ENCODE peak calls at places on chromosomes 3 and 15, in ten cellular contexts. One of them, this sample, is unnamed.

GRCh38 chr3:171801738-171802600 is 8.3 kb downstream of the PLD1 start:
- DNase-seq in endothelial cell: no peak
- DNase-seq in omental fat pad: no peak
- DNase-seq in Calu3: no peak
- DNase-seq in stomach: no peak
- DNase-seq in IMR-90: peak
- DNase-seq in nephron progenitor cell: no peak
- DNase-seq in heart right ventricle: no peak
- DNase-seq in HFFc6: peak
- DNase-seq in cardiac fibroblast: peak
- DNase-seq in this sample: no peak

GRCh38 chr15:80695099-80695910 is at the start of gene ABHD17C:
- DNase-seq in endothelial cell: peak
- DNase-seq in omental fat pad: no peak
- DNase-seq in Calu3: peak
- DNase-seq in stomach: peak
- DNase-seq in IMR-90: peak
- DNase-seq in nephron progenitor cell: peak
- DNase-seq in heart right ventricle: peak
- DNase-seq in HFFc6: peak
- DNase-seq in cardiac fibroblast: peak
- DNase-seq in this sample: peak

GRCh38 chr3:141241248-141242034 is 9.8 kb downstream of the PXYLP1 start:
- DNase-seq in endothelial cell: no peak
- DNase-seq in omental fat pad: no peak
- DNase-seq in Calu3: no peak
- DNase-seq in stomach: no peak
- DNase-seq in IMR-90: no peak
- DNase-seq in nephron progenitor cell: no peak
- DNase-seq in heart right ventricle: peak
- DNase-seq in HFFc6: no peak
- DNase-seq in cardiac fibroblast: no peak
- DNase-seq in this sample: no peak

GRCh38 chr15:49889525-49889924 is 229.5 kb downstream of the ATP8B4 start:
- DNase-seq in endothelial cell: no peak
- DNase-seq in omental fat pad: no peak
- DNase-seq in Calu3: no peak
- DNase-seq in stomach: no peak
- DNase-seq in IMR-90: no peak
- DNase-seq in nephron progenitor cell: no peak
- DNase-seq in heart right ventricle: no peak
- DNase-seq in HFFc6: no peak
- DNase-seq in cardiac fibroblast: no peak
- DNase-seq in this sample: no peak

GRCh38 chr15:39896101-39896500 is 24.0 kb downstream of the GPR176 start:
- DNase-seq in endothelial cell: no peak
- DNase-seq in omental fat pad: no peak
- DNase-seq in Calu3: no peak
- DNase-seq in stomach: no peak
- DNase-seq in IMR-90: no peak
- DNase-seq in nephron progenitor cell: no peak
- DNase-seq in heart right ventricle: no peak
- DNase-seq in HFFc6: no peak
- DNase-seq in cardiac fibroblast: peak
- DNase-seq in this sample: no peak

GRCh38 chr3:72217570-72217969 is 432.6 kb upstream of the PROK2 start:
- DNase-seq in endothelial cell: no peak
- DNase-seq in omental fat pad: no peak
- DNase-seq in Calu3: no peak
- DNase-seq in stomach: no peak
- DNase-seq in IMR-90: no peak
- DNase-seq in nephron progenitor cell: no peak
- DNase-seq in heart right ventricle: no peak
- DNase-seq in HFFc6: no peak
- DNase-seq in cardiac fibroblast: no peak
- DNase-seq in this sample: no peak

GRCh38 chr3:177195941-177196472 is 1.3 kb downstream of the TBL1XR1 start:
- DNase-seq in endothelial cell: no peak
- DNase-seq in omental fat pad: no peak
- DNase-seq in Calu3: no peak
- DNase-seq in stomach: no peak
- DNase-seq in IMR-90: no peak
- DNase-seq in nephron progenitor cell: no peak
- DNase-seq in heart right ventricle: peak
- DNase-seq in HFFc6: no peak
- DNase-seq in cardiac fibroblast: peak
- DNase-seq in this sample: no peak

GRCh38 chr3:152909180-152909883 is 74.4 kb downstream of the P2RY1 start:
- DNase-seq in endothelial cell: no peak
- DNase-seq in omental fat pad: no peak
- DNase-seq in Calu3: no peak
- DNase-seq in stomach: no peak
- DNase-seq in IMR-90: peak
- DNase-seq in nephron progenitor cell: no peak
- DNase-seq in heart right ventricle: peak
- DNase-seq in HFFc6: no peak
- DNase-seq in cardiac fibroblast: peak
- DNase-seq in this sample: no peak

GRCh38 chr3:158859362-158859761 is 57.5 kb downstream of the MFSD1 start:
- DNase-seq in endothelial cell: no peak
- DNase-seq in omental fat pad: no peak
- DNase-seq in Calu3: no peak
- DNase-seq in stomach: no peak
- DNase-seq in IMR-90: no peak
- DNase-seq in nephron progenitor cell: no peak
- DNase-seq in heart right ventricle: no peak
- DNase-seq in HFFc6: no peak
- DNase-seq in cardiac fibroblast: no peak
- DNase-seq in this sample: no peak

GRCh38 chr3:102400766-102401165 is 34.0 kb upstream of the ZPLD1 start:
- DNase-seq in endothelial cell: no peak
- DNase-seq in omental fat pad: no peak
- DNase-seq in Calu3: no peak
- DNase-seq in stomach: no peak
- DNase-seq in IMR-90: peak
- DNase-seq in nephron progenitor cell: no peak
- DNase-seq in heart right ventricle: no peak
- DNase-seq in HFFc6: peak
- DNase-seq in cardiac fibroblast: peak
- DNase-seq in this sample: no peak

GRCh38 chr3:114293846-114294245 is at the start of gene TIGIT:
- DNase-seq in endothelial cell: no peak
- DNase-seq in omental fat pad: no peak
- DNase-seq in Calu3: no peak
- DNase-seq in stomach: no peak
- DNase-seq in IMR-90: no peak
- DNase-seq in nephron progenitor cell: no peak
- DNase-seq in heart right ventricle: no peak
- DNase-seq in HFFc6: no peak
- DNase-seq in cardiac fibroblast: no peak
- DNase-seq in this sample: no peak

GRCh38 chr3:114299925-114300624 is 6.2 kb downstream of the TIGIT start:
- DNase-seq in endothelial cell: no peak
- DNase-seq in omental fat pad: no peak
- DNase-seq in Calu3: no peak
- DNase-seq in stomach: no peak
- DNase-seq in IMR-90: no peak
- DNase-seq in nephron progenitor cell: no peak
- DNase-seq in heart right ventricle: no peak
- DNase-seq in HFFc6: no peak
- DNase-seq in cardiac fibroblast: no peak
- DNase-seq in this sample: no peak

GRCh38 chr3:114294940-114295480 is 1.2 kb downstream of the TIGIT start:
- DNase-seq in endothelial cell: no peak
- DNase-seq in omental fat pad: no peak
- DNase-seq in Calu3: no peak
- DNase-seq in stomach: no peak
- DNase-seq in IMR-90: no peak
- DNase-seq in nephron progenitor cell: no peak
- DNase-seq in heart right ventricle: no peak
- DNase-seq in HFFc6: no peak
- DNase-seq in cardiac fibroblast: no peak
- DNase-seq in this sample: no peak

GRCh38 chr3:114299421-114299820 is 5.6 kb downstream of the TIGIT start:
- DNase-seq in endothelial cell: peak
- DNase-seq in omental fat pad: no peak
- DNase-seq in Calu3: peak
- DNase-seq in stomach: no peak
- DNase-seq in IMR-90: no peak
- DNase-seq in nephron progenitor cell: peak
- DNase-seq in heart right ventricle: no peak
- DNase-seq in HFFc6: peak
- DNase-seq in cardiac fibroblast: peak
- DNase-seq in this sample: peak
- TF ChIP-seq CTCF in endothelial cell: peak
- TF ChIP-seq CTCF in omental fat pad: no peak
- TF ChIP-seq CTCF in Calu3: peak
- TF ChIP-seq CTCF in stomach: no peak
- TF ChIP-seq CTCF in IMR-90: peak
- TF ChIP-seq CTCF in nephron progenitor cell: no peak
- TF ChIP-seq CTCF in heart right ventricle: peak
- TF ChIP-seq CTCF in HFFc6: peak
- TF ChIP-seq CTCF in cardiac fibroblast: peak
- TF ChIP-seq CTCF in this sample: peak

DNA sequence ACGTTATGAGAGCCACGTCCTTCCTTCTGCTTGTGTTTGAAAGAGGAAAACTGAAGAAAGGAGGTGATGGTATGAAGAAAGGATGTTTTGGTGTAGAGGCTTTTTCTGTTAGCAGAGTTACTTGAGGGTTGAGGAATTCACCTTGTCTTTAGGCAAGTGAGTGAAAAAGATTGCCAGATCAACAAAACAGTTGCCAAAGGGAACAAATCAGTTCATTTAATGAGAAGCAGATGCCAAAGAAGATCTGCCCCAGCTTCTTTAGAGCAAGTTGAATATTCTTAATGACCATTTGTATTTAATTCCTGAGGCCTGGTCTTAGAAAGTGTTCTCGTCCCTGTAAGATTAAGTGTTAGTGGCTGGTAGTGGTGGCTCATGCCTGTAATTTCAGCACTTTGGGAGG is 2.6 kb downstream of the CHCHD6 start:
- DNase-seq in endothelial cell: no peak
- DNase-seq in omental fat pad: no peak
- DNase-seq in Calu3: no peak
- DNase-seq in stomach: no peak
- DNase-seq in IMR-90: no peak
- DNase-seq in nephron progenitor cell: no peak
- DNase-seq in heart right ventricle: no peak
- DNase-seq in HFFc6: peak
- DNase-seq in cardiac fibroblast: no peak
- DNase-seq in this sample: no peak
- TF ChIP-seq CTCF in endothelial cell: no peak
- TF ChIP-seq CTCF in omental fat pad: no peak
- TF ChIP-seq CTCF in Calu3: no peak
- TF ChIP-seq CTCF in stomach: no peak
- TF ChIP-seq CTCF in IMR-90: no peak
- TF ChIP-seq CTCF in nephron progenitor cell: no peak
- TF ChIP-seq CTCF in heart right ventricle: no peak
- TF ChIP-seq CTCF in HFFc6: no peak
- TF ChIP-seq CTCF in cardiac fibroblast: no peak
- TF ChIP-seq CTCF in this sample: no peak

GRCh38 chr15:34618073-34618472 is 34.6 kb upstream of the GOLGA8B start:
- DNase-seq in endothelial cell: no peak
- DNase-seq in omental fat pad: no peak
- DNase-seq in Calu3: no peak
- DNase-seq in stomach: no peak
- DNase-seq in IMR-90: no peak
- DNase-seq in nephron progenitor cell: no peak
- DNase-seq in heart right ventricle: no peak
- DNase-seq in HFFc6: no peak
- DNase-seq in cardiac fibroblast: no peak
- DNase-seq in this sample: no peak

GRCh38 chr15:34619151-34619550 is 35.7 kb upstream of the GOLGA8B start:
- DNase-seq in endothelial cell: no peak
- DNase-seq in omental fat pad: no peak
- DNase-seq in Calu3: no peak
- DNase-seq in stomach: no peak
- DNase-seq in IMR-90: no peak
- DNase-seq in nephron progenitor cell: no peak
- DNase-seq in heart right ventricle: no peak
- DNase-seq in HFFc6: no peak
- DNase-seq in cardiac fibroblast: no peak
- DNase-seq in this sample: no peak

GRCh38 chr15:34613997-34614396 is 30.5 kb upstream of the GOLGA8B start:
- DNase-seq in endothelial cell: no peak
- DNase-seq in omental fat pad: no peak
- DNase-seq in Calu3: no peak
- DNase-seq in stomach: no peak
- DNase-seq in IMR-90: no peak
- DNase-seq in nephron progenitor cell: no peak
- DNase-seq in heart right ventricle: no peak
- DNase-seq in HFFc6: no peak
- DNase-seq in cardiac fibroblast: no peak
- DNase-seq in this sample: no peak

GRCh38 chr15:34620122-34620521 is 36.7 kb upstream of the GOLGA8B start:
- DNase-seq in endothelial cell: no peak
- DNase-seq in omental fat pad: no peak
- DNase-seq in Calu3: no peak
- DNase-seq in stomach: no peak
- DNase-seq in IMR-90: no peak
- DNase-seq in nephron progenitor cell: no peak
- DNase-seq in heart right ventricle: no peak
- DNase-seq in HFFc6: no peak
- DNase-seq in cardiac fibroblast: no peak
- DNase-seq in this sample: no peak

GRCh38 chr15:34616613-34617012 is 33.2 kb upstream of the GOLGA8B start:
- DNase-seq in endothelial cell: no peak
- DNase-seq in omental fat pad: no peak
- DNase-seq in Calu3: peak
- DNase-seq in stomach: no peak
- DNase-seq in IMR-90: peak
- DNase-seq in nephron progenitor cell: no peak
- DNase-seq in heart right ventricle: peak
- DNase-seq in HFFc6: peak
- DNase-seq in cardiac fibroblast: peak
- DNase-seq in this sample: no peak
- TF ChIP-seq CTCF in endothelial cell: no peak
- TF ChIP-seq CTCF in omental fat pad: no peak
- TF ChIP-seq CTCF in Calu3: no peak
- TF ChIP-seq CTCF in stomach: no peak
- TF ChIP-seq CTCF in IMR-90: peak
- TF ChIP-seq CTCF in nephron progenitor cell: no peak
- TF ChIP-seq CTCF in heart right ventricle: peak
- TF ChIP-seq CTCF in HFFc6: peak
- TF ChIP-seq CTCF in cardiac fibroblast: peak
- TF ChIP-seq CTCF in this sample: no peak

DNA sequence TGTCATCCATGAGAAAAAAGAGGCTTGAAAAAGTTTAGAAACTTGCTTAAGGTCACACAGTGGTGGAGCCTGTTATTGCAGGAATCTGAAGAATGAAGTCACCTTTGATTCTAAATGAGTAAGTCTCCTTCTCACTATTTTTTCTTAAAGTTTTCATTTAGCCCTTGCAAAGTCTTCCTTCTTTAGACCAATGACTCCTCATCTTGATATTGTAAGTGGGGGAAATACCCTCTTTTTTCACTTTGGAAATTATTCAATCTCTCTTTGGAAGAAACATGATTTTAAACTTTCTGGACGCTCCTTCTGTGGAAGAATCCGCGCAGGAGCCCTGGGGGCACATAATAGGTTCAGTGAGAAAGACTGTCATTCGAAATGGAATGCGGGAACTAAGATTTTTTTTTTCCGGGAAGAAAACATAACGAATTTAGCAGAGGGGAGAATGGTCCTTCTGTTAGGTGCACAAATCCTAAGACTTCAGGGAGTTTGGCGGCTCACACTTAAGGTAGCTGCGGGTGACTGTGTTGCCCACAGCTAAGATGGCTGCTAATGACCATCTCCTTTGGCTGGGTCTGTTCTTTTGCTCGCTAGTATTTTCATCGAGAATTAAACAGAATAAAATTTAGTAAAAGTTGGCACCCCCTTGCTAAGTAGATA is 614 bp upstream of the SLMAP start:
- DNase-seq in endothelial cell: no peak
- DNase-seq in omental fat pad: no peak
- DNase-seq in Calu3: peak
- DNase-seq in stomach: peak
- DNase-seq in IMR-90: peak
- DNase-seq in nephron progenitor cell: peak
- DNase-seq in heart right ventricle: no peak
- DNase-seq in HFFc6: peak
- DNase-seq in cardiac fibroblast: peak
- DNase-seq in this sample: peak
- TF ChIP-seq CTCF in endothelial cell: peak
- TF ChIP-seq CTCF in omental fat pad: no peak
- TF ChIP-seq CTCF in Calu3: no peak
- TF ChIP-seq CTCF in stomach: no peak
- TF ChIP-seq CTCF in IMR-90: no peak
- TF ChIP-seq CTCF in nephron progenitor cell: peak
- TF ChIP-seq CTCF in heart right ventricle: no peak
- TF ChIP-seq CTCF in HFFc6: peak
- TF ChIP-seq CTCF in cardiac fibroblast: peak
- TF ChIP-seq CTCF in this sample: peak